ENCODE peak calls at places on chromosomes 3 and 15, in four cellular contexts. One of them, this sample, is unnamed.

GRCh38 chr3:52733256-52733891 is 27.5 kb downstream of the SPCS1 start:
- DNase-seq in HCT116: no peak
- DNase-seq in GM12878: no peak
- DNase-seq in HFF-Myc: no peak
- DNase-seq in this sample: no peak

GRCh38 chr3:149969110-149969944 is 1.4 kb downstream of the PFN2 start:
- DNase-seq in HFF-Myc: peak
- DNase-seq in GM12878: no peak
- DNase-seq in HCT116: peak
- DNase-seq in this sample: no peak

GRCh38 chr3:40427045-40427669 is 30.0 kb upstream of the RPL14 start:
- DNase-seq in HCT116: no peak
- DNase-seq in GM12878: no peak
- DNase-seq in HFF-Myc: no peak
- DNase-seq in this sample: no peak

GRCh38 chr15:67107014-67107812 is 41.8 kb downstream of the SMAD3 start:
- DNase-seq in HCT116: peak
- DNase-seq in HFF-Myc: peak
- DNase-seq in GM12878: no peak
- DNase-seq in this sample: no peak

GRCh38 chr3:8846176-8846575 is 76.8 kb upstream of the OXTR start:
- DNase-seq in HCT116: no peak
- DNase-seq in HFF-Myc: no peak
- DNase-seq in GM12878: no peak
- DNase-seq in this sample: no peak

GRCh38 chr15:88098317-88098716 is 158.2 kb downstream of the NTRK3 start:
- DNase-seq in GM12878: no peak
- DNase-seq in HCT116: no peak
- DNase-seq in HFF-Myc: no peak
- DNase-seq in this sample: no peak

GRCh38 chr15:59303641-59304433 is 68.8 kb downstream of the MYO1E start:
- DNase-seq in GM12878: peak
- DNase-seq in HCT116: no peak
- DNase-seq in HFF-Myc: no peak
- DNase-seq in this sample: no peak

GRCh38 chr3:184687363-184688049 is 24.4 kb downstream of the MAGEF1 start:
- DNase-seq in HFF-Myc: no peak
- DNase-seq in HCT116: no peak
- DNase-seq in GM12878: no peak
- DNase-seq in this sample: no peak

GRCh38 chr3:50515565-50516047 is 12.2 kb upstream of the CACNA2D2 start:
- DNase-seq in HFF-Myc: no peak
- DNase-seq in HCT116: no peak
- DNase-seq in GM12878: no peak
- DNase-seq in this sample: no peak

GRCh38 chr15:90086868-90087268 is 15.4 kb downstream of the IDH2 start:
- DNase-seq in HCT116: no peak
- DNase-seq in GM12878: no peak
- DNase-seq in HFF-Myc: no peak
- DNase-seq in this sample: no peak

GRCh38 chr15:26848498-26848897 is 18.4 kb upstream of the GABRA5 start:
- DNase-seq in HFF-Myc: no peak
- DNase-seq in GM12878: no peak
- DNase-seq in HCT116: no peak
- DNase-seq in this sample: no peak

GRCh38 chr15:37921527-37922385 is 12.7 kb upstream of the TMCO5A start:
- DNase-seq in GM12878: no peak
- DNase-seq in HFF-Myc: no peak
- DNase-seq in HCT116: no peak
- DNase-seq in this sample: no peak

GRCh38 chr15:38670142-38671002 is 105.8 kb upstream of the RASGRP1 start:
- DNase-seq in HFF-Myc: no peak
- DNase-seq in GM12878: no peak
- DNase-seq in HCT116: no peak
- DNase-seq in this sample: peak

GRCh38 chr15:29333261-29333660 is 63.6 kb upstream of the NSMCE3 start:
- DNase-seq in GM12878: no peak
- DNase-seq in HCT116: no peak
- DNase-seq in HFF-Myc: no peak
- DNase-seq in this sample: no peak

GRCh38 chr3:189488241-189488767 is 142.9 kb upstream of the TP63 start:
- DNase-seq in HFF-Myc: no peak
- DNase-seq in HCT116: no peak
- DNase-seq in GM12878: no peak
- DNase-seq in this sample: no peak

GRCh38 chr3:42224658-42225421 is 41.1 kb downstream of the CCK start:
- DNase-seq in HCT116: no peak
- DNase-seq in HFF-Myc: no peak
- DNase-seq in GM12878: no peak
- DNase-seq in this sample: no peak

GRCh38 chr15:63035977-63036376 is 6.6 kb upstream of the TPM1 start:
- DNase-seq in HFF-Myc: no peak
- DNase-seq in GM12878: no peak
- DNase-seq in HCT116: no peak
- DNase-seq in this sample: no peak

GRCh38 chr15:96504371-96504770 is 173.9 kb downstream of the NR2F2 start:
- DNase-seq in HFF-Myc: no peak
- DNase-seq in GM12878: no peak
- DNase-seq in HCT116: no peak
- DNase-seq in this sample: no peak

GRCh38 chr3:152121292-152121654 is 147.5 kb upstream of the MBNL1 start:
- DNase-seq in HFF-Myc: peak
- DNase-seq in GM12878: no peak
- DNase-seq in HCT116: no peak
- DNase-seq in this sample: no peak

GRCh38 chr3:13111874-13112520 is 38.8 kb upstream of the IQSEC1 start:
- DNase-seq in HFF-Myc: no peak
- DNase-seq in GM12878: no peak
- DNase-seq in HCT116: no peak
- DNase-seq in this sample: no peak

GRCh38 chr3:184335661-184336483 is 1.5 kb upstream of the FAM131A start:
- DNase-seq in GM12878: no peak
- DNase-seq in HFF-Myc: no peak
- DNase-seq in HCT116: peak
- DNase-seq in this sample: no peak

GRCh38 chr3:29156071-29156715 is 124.7 kb upstream of the RBMS3 start:
- DNase-seq in HCT116: no peak
- DNase-seq in HFF-Myc: no peak
- DNase-seq in GM12878: no peak
- DNase-seq in this sample: no peak

GRCh38 chr3:124256156-124256555 is 264.2 kb upstream of the ROPN1 start:
- DNase-seq in HCT116: no peak
- DNase-seq in HFF-Myc: no peak
- DNase-seq in GM12878: no peak
- DNase-seq in this sample: no peak

GRCh38 chr15:71458089-71458660 is 342.9 kb downstream of the THSD4 start:
- DNase-seq in HFF-Myc: no peak
- DNase-seq in HCT116: no peak
- DNase-seq in GM12878: no peak
- DNase-seq in this sample: no peak

GRCh38 chr3:154954750-154955149 is 125.4 kb upstream of the MME start:
- DNase-seq in HCT116: peak
- DNase-seq in HFF-Myc: peak
- DNase-seq in GM12878: no peak
- DNase-seq in this sample: no peak

GRCh38 chr15:38069506-38069905 is 135.1 kb downstream of the TMCO5A start:
- DNase-seq in GM12878: no peak
- DNase-seq in HFF-Myc: peak
- DNase-seq in HCT116: no peak
- DNase-seq in this sample: no peak

GRCh38 chr3:30548605-30549004 is 57.8 kb upstream of the TGFBR2 start:
- DNase-seq in GM12878: no peak
- DNase-seq in HCT116: no peak
- DNase-seq in HFF-Myc: no peak
- DNase-seq in this sample: no peak

GRCh38 chr3:171018151-171018935 is 8.2 kb downstream of the SLC2A2 start:
- DNase-seq in HFF-Myc: no peak
- DNase-seq in HCT116: no peak
- DNase-seq in GM12878: no peak
- DNase-seq in this sample: no peak

GRCh38 chr3:143218176-143218575 is 98.6 kb downstream of the CHST2 start:
- DNase-seq in GM12878: no peak
- DNase-seq in HFF-Myc: no peak
- DNase-seq in HCT116: no peak
- DNase-seq in this sample: no peak

GRCh38 chr3:87147562-87147961 is 79.5 kb upstream of the CHMP2B start:
- DNase-seq in HCT116: no peak
- DNase-seq in HFF-Myc: no peak
- DNase-seq in GM12878: no peak
- DNase-seq in this sample: no peak

GRCh38 chr3:87148020-87148419 is 79.1 kb upstream of the CHMP2B start:
- DNase-seq in HFF-Myc: no peak
- DNase-seq in HCT116: no peak
- DNase-seq in GM12878: no peak
- DNase-seq in this sample: no peak

DNA sequence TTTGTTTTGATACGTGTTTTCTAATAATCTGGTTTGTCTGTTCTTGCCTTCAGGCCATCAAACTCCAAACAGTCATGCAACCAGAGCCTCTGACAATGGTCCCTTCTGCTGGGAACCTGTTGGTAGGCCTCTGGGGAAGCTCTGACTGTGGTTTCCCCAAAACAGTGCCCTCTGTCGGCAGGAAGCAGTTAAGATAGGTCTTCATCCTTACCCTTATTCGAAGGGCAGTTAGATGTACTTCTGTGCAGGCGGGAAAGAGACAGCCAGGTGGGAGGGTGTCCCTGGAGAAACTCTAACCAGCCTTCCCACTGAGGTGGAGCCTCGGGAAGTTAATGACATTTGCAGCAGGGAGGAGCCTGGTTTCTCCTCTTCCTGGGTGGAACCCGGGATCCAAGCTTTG is 81.6 kb upstream of the CHMP2B start:
- DNase-seq in HCT116: peak
- DNase-seq in GM12878: no peak
- DNase-seq in HFF-Myc: no peak
- DNase-seq in this sample: no peak
- TF ChIP-seq CTCF in HCT116: peak
- TF ChIP-seq CTCF in GM12878: peak
- TF ChIP-seq CTCF in HFF-Myc: peak
- TF ChIP-seq CTCF in this sample: peak

GRCh38 chr15:69593488-69593887 is 140.9 kb downstream of the RPLP1 start:
- DNase-seq in GM12878: no peak
- DNase-seq in HFF-Myc: no peak
- DNase-seq in HCT116: no peak
- DNase-seq in this sample: no peak
- H3K4me3 ChIP-seq in GM12878: no peak
- H3K4me3 ChIP-seq in HFF-Myc: no peak
- H3K4me3 ChIP-seq in HCT116: no peak
- H3K4me3 ChIP-seq in this sample: no peak

GRCh38 chr3:141578197-141578596 is 91.4 kb downstream of the RASA2 start:
- DNase-seq in HFF-Myc: no peak
- DNase-seq in HCT116: no peak
- DNase-seq in GM12878: no peak
- DNase-seq in this sample: no peak

GRCh38 chr3:141575879-141576743 is 89.3 kb downstream of the RASA2 start:
- DNase-seq in HCT116: no peak
- DNase-seq in GM12878: no peak
- DNase-seq in HFF-Myc: no peak
- DNase-seq in this sample: no peak

DNA sequence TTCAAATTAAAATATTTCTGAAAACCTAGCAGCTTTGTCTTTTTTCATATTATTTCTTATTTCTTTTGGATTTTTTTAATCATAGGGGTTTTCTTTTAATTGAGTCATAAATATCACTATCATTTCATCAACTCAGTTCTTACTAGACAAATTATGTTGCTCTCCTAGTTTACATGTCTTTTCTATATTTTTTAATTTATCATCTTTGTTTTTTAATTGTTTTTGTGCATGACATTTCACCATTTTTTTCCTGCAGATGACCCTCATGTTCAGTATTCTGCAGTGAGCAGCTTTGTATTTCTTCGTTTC is 89.9 kb downstream of the RASA2 start:
- DNase-seq in GM12878: no peak
- DNase-seq in HCT116: no peak
- DNase-seq in HFF-Myc: no peak
- DNase-seq in this sample: no peak
- TF ChIP-seq CTCF in GM12878: no peak
- TF ChIP-seq CTCF in HCT116: no peak
- TF ChIP-seq CTCF in HFF-Myc: no peak
- TF ChIP-seq CTCF in this sample: no peak

GRCh38 chr15:40410476-40410875 is 4.9 kb downstream of the IVD start:
- DNase-seq in HFF-Myc: no peak
- DNase-seq in GM12878: no peak
- DNase-seq in HCT116: no peak
- DNase-seq in this sample: no peak
- H3K4me3 ChIP-seq in HFF-Myc: no peak
- H3K4me3 ChIP-seq in GM12878: no peak
- H3K4me3 ChIP-seq in HCT116: no peak
- H3K4me3 ChIP-seq in this sample: no peak

DNA sequence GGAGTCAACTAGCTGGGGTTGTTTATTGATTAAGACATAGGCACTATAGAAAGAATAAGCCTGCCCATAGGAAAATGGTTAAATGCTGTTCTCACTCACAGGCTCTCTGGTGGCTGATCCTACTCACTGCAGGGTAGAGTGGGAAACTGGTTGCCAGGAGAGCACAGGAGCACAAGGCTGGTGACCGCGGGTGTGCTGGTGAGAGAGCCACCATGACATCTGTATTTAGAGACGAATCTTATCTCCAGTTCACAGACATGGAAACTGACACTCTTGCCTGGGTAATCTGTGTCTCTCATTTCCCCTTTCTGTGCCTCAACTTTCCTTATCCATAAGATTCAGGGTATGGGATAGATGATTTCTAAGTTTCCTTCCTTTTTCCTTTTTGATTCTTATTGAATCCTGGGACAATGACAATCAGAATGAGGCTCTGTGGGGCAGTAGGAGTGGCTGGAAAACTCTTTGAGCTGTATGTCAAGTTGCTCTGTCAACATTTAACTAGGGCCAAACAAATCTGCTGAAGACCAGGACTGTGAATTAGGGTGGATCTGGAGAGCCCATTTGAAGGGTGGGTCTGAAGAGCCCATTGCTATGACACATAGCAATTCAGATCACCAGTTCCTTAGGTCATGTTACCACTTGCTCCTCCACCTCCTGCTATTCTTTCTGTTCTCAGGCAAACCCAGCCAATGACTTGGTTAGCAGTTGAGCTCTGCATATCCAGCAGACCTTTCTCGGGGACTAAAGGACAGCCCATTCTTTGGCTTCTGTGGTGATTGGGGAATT is 286.1 kb upstream of the TBL1XR1 start:
- DNase-seq in GM12878: no peak
- DNase-seq in HFF-Myc: no peak
- DNase-seq in HCT116: peak
- DNase-seq in this sample: no peak
- TF ChIP-seq CTCF in GM12878: no peak
- TF ChIP-seq CTCF in HFF-Myc: peak
- TF ChIP-seq CTCF in HCT116: peak
- TF ChIP-seq CTCF in this sample: peak

GRCh38 chr3:107235193-107235922 is 141.9 kb upstream of the CCDC54 start:
- DNase-seq in GM12878: no peak
- DNase-seq in HCT116: no peak
- DNase-seq in HFF-Myc: no peak
- DNase-seq in this sample: no peak
- H3K4me3 ChIP-seq in GM12878: no peak
- H3K4me3 ChIP-seq in HCT116: peak
- H3K4me3 ChIP-seq in HFF-Myc: peak
- H3K4me3 ChIP-seq in this sample: no peak

GRCh38 chr3:103791786-103792515 is 1357.1 kb downstream of the ZPLD1 start:
- DNase-seq in GM12878: no peak
- DNase-seq in HFF-Myc: no peak
- DNase-seq in HCT116: no peak
- DNase-seq in this sample: no peak

GRCh38 chr3:103796068-103796467 is 1361.3 kb downstream of the ZPLD1 start:
- DNase-seq in GM12878: no peak
- DNase-seq in HFF-Myc: no peak
- DNase-seq in HCT116: no peak
- DNase-seq in this sample: no peak

GRCh38 chr3:103794656-103795055 is 1359.8 kb downstream of the ZPLD1 start:
- DNase-seq in GM12878: no peak
- DNase-seq in HFF-Myc: no peak
- DNase-seq in HCT116: no peak
- DNase-seq in this sample: no peak
- TF ChIP-seq CTCF in GM12878: peak
- TF ChIP-seq CTCF in HFF-Myc: no peak
- TF ChIP-seq CTCF in HCT116: peak
- TF ChIP-seq CTCF in this sample: peak